ENCODE peak calls at places on chromosomes 13 and 19, in five cellular contexts. Y, W, J, B and V are unnamed samples.

GRCh38 chr13:98824376-98825160 is 72.1 kb upstream of the SLC15A1 start:
- DNase-seq in Y (no peak), W (no peak), J (no peak), B (no peak), V (no peak)

GRCh38 chr19:5172859-5173577 is 167.6 kb downstream of the PTPRS start:
- DNase-seq in Y (no peak), W (peak), J (peak), B (no peak), V (no peak)

GRCh38 chr19:33871605-33872004 is 74.9 kb downstream of the KCTD15 start:
- DNase-seq in Y (no peak), W (no peak), J (no peak), B (peak), V (no peak)

GRCh38 chr13:71285700-71286099 is 581.3 kb downstream of the DACH1 start:
- DNase-seq in Y (no peak), W (no peak), J (no peak), B (no peak), V (no peak)

GRCh38 chr19:4288091-4288777 is 9.2 kb downstream of the SHD start:
- DNase-seq in Y (no peak), W (no peak), J (no peak), B (peak), V (peak)

GRCh38 chr13:106499905-106500304 is 35.6 kb downstream of the EFNB2 start:
- DNase-seq in Y (no peak), W (peak), J (no peak), B (no peak), V (no peak)

GRCh38 chr19:47598407-47599349 is 10.3 kb upstream of the BICRA start:
- DNase-seq in Y (no peak), W (peak), J (peak), B (peak), V (peak)

GRCh38 chr19:53908106-53908932 is 759 bp upstream of the CACNG7 start:
- DNase-seq in Y (no peak), W (peak), J (no peak), B (peak), V (peak)

GRCh38 chr13:50685491-50685890 is 158.0 kb downstream of the DLEU7 start:
- DNase-seq in Y (peak), W (no peak), J (peak), B (no peak), V (no peak)

GRCh38 chr13:95083758-95084157 is 217.5 kb downstream of the ABCC4 start:
- DNase-seq in Y (no peak), W (peak), J (no peak), B (no peak), V (no peak)

GRCh38 chr19:6278051-6278450 is 1.7 kb downstream of the MLLT1 start:
- DNase-seq in Y (no peak), W (no peak), J (no peak), B (no peak), V (no peak)

GRCh38 chr19:10010247-10010691 is at the start of gene COL5A3:
- DNase-seq in Y (no peak), W (peak), J (peak), B (no peak), V (peak)

GRCh38 chr19:1104452-1105216 is 840 bp downstream of the GPX4 start:
- DNase-seq in Y (peak), W (peak), J (no peak), B (peak), V (peak)

GRCh38 chr19:42246869-42247630 is 4.6 kb upstream of the GSK3A start:
- DNase-seq in Y (no peak), W (peak), J (peak), B (no peak), V (no peak)

GRCh38 chr13:25135896-25136295 is 36.2 kb downstream of the AMER2 start:
- DNase-seq in Y (no peak), W (no peak), J (no peak), B (no peak), V (no peak)

GRCh38 chr13:114011226-114011625 is 37.4 kb upstream of the C13orf46 start:
- DNase-seq in Y (no peak), W (no peak), J (no peak), B (no peak), V (no peak)

GRCh38 chr19:19306191-19306590 is 14.1 kb downstream of the SUGP1 start:
- DNase-seq in Y (no peak), W (no peak), J (no peak), B (no peak), V (no peak)